ENCODE peak calls at places on chromosomes 5 and 9, in six cellular contexts. V, B, S, Q, F and M are unnamed samples.

GRCh38 chr5:111627862-111628261 is 115.5 kb upstream of the STARD4 start:
- DNase-seq in F (no peak), Q (no peak), S (no peak), V (no peak), B (no peak), M (no peak)

GRCh38 chr9:133603165-133603927 is 5.8 kb downstream of the FAM163B start:
- DNase-seq in V (no peak), B (no peak), F (no peak), Q (no peak), S (no peak), M (no peak)

GRCh38 chr5:178068293-178068692 is 45.0 kb upstream of the N4BP3 start:
- DNase-seq in B (no peak), F (no peak), S (no peak), Q (no peak), V (no peak), M (peak)

GRCh38 chr5:81825237-81825636 is 74.3 kb upstream of the SSBP2 start:
- DNase-seq in V (peak), F (no peak), Q (peak), S (peak), B (no peak), M (no peak)

GRCh38 chr9:74953235-74953741 is 576 bp upstream of the C9orf40 start:
- DNase-seq in S (no peak), F (peak), Q (no peak), B (no peak), V (peak), M (no peak)

GRCh38 chr5:149128023-149128875 is 13.0 kb upstream of the ABLIM3 start:
- DNase-seq in S (peak), Q (no peak), B (no peak), V (peak), F (no peak), M (peak)

GRCh38 chr9:27701664-27702063 is 128.4 kb upstream of the C9orf72 start:
- DNase-seq in V (no peak), F (no peak), S (no peak), Q (peak), B (no peak), M (no peak)

GRCh38 chr9:93258419-93258817 is 74.5 kb downstream of the WNK2 start:
- DNase-seq in V (no peak), F (peak), S (no peak), B (no peak), Q (no peak), M (no peak)

GRCh38 chr5:180291234-180291940 is 496 bp downstream of the MAPK9 start:
- DNase-seq in B (no peak), F (peak), V (no peak), S (peak), Q (no peak), M (peak)

GRCh38 chr5:116864157-116864837 is 289.7 kb upstream of the SEMA6A start:
- DNase-seq in S (no peak), F (no peak), B (no peak), V (no peak), Q (peak), M (no peak)

DNA sequence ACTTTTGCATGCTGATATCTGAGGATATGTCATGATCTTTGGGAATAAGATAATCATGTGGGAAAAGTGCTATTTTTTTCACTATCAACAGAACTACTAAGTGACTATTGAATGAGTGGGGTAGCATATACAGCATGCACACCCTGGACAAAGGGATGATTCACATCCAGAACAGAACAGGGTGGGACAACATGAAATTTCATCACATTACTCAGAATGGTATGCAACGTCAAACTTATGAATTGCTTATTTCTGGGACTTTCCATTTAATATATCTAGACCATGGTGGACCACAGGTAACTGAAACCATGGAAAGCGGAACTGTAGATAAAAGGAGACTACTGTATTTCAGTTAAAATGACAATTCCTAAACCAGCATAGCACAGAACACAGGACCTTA is 370.0 kb downstream of the HINT1 start:
- DNase-seq in F (no peak), Q (no peak), B (no peak), V (peak), S (no peak), M (no peak)
- TF ChIP-seq CTCF in F (no peak), Q (no peak), B (no peak), V (no peak), S (no peak), M (no peak)

GRCh38 chr5:50726475-50727148 is 60.2 kb downstream of the PARP8 start:
- DNase-seq in F (no peak), B (no peak), V (no peak), S (no peak), Q (no peak), M (no peak)

GRCh38 chr5:50722223-50722622 is 55.8 kb downstream of the PARP8 start:
- DNase-seq in V (no peak), Q (no peak), F (no peak), B (no peak), S (no peak), M (no peak)

GRCh38 chr5:50725800-50726474 is 59.5 kb downstream of the PARP8 start:
- DNase-seq in Q (no peak), F (no peak), B (no peak), V (no peak), S (no peak), M (no peak)

GRCh38 chr5:50727149-50727496 is 60.7 kb downstream of the PARP8 start:
- DNase-seq in B (no peak), Q (peak), F (no peak), V (peak), S (no peak), M (no peak)

DNA sequence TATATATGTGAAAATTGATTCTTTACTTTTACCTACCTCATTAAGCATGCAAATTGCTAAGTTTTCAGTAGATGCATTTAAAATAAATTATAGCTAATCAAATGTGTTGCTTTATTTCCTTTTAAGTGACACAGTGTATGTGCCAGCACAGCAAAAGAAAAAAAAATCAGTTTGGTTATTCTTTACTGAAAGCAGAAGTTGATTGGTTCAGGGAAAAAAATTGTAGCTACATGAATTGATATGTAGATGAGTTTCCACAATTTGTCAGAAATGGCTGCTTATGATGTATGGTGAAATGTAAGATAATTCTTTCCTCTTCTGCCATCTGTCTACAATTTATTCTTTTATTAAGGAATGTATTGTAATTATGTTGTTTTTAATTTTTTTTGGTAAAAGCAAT is 57.8 kb downstream of the PARP8 start:
- DNase-seq in B (no peak), S (no peak), Q (no peak), V (no peak), F (no peak), M (no peak)
- TF ChIP-seq CTCF in B (no peak), S (no peak), Q (no peak), V (no peak), F (no peak), M (no peak)

GRCh38 chr5:62305715-62306493 is at the start of gene KIF2A:
- DNase-seq in B (peak), F (peak), V (peak), Q (peak), S (peak), M (peak)
- TF ChIP-seq CTCF in B (peak), F (no peak), V (no peak), Q (no peak), S (peak), M (no peak)

GRCh38 chr9:122265265-122265900 is 701 bp downstream of the MRRF start:
- DNase-seq in Q (peak), B (no peak), S (no peak), F (peak), V (peak), M (peak)
- TF ChIP-seq CTCF in Q (no peak), B (no peak), S (peak), F (no peak), V (no peak), M (no peak)

DNA sequence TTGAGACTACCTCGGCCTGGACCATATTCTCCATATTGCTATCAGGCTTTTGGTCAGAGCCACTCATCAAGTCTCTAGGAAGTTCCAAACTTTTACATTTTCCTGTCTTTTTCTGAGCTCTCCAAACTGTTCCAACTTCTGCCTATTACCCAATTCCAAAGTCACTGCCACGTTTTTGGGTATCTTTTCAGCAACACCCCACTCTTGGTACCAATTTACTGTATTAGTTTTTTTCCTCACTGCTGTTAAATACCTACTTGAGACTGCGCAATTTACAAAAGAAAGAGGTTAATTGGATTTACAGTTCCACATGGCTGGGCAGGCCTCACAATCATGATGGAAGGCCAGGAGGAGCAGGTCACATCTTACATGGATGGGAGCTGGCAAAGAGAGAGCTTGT is 507.8 kb upstream of the ZNF608 start:
- DNase-seq in V (no peak), Q (no peak), F (no peak), S (no peak), B (no peak), M (no peak)
- TF ChIP-seq CTCF in V (no peak), Q (no peak), F (no peak), S (no peak), B (no peak), M (no peak)

DNA sequence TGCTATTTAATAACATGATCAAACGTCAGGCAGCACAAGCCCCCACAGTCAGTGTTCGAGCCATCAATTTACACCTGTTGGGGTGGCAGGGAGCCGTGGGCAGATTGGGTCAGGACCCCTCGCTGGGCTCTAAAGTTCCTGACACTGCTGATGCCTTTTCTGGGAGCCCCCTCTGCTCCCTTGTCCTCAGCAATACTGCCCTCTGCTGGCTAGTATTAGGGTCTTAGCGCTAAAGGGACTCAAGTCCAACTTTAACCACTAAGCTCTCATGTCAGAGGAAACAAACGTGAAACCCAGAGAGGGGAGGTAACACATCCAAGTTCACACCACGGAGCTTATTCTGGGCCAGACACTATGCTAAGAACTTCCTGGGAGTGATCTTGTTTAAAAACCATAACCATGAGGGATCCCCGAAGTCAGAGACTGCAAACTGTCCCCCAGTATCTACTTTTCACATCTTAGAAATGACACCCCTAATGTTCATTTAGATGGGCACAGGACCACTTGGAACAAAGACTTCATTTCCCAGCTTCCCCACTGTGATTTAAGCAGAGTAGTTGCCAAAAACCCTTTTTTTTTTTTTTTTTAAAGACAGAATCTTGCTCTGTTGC is 20.4 kb downstream of the ANKS6 start:
- DNase-seq in Q (peak), V (peak), S (no peak), F (peak), B (no peak), M (peak)
- TF ChIP-seq CTCF in Q (peak), V (peak), S (peak), F (peak), B (peak), M (peak)